ENCODE peak calls at places on chromosomes 16 and 17, in eight cellular contexts. One of them, this sample, is unnamed.

GRCh38 chr16:89024546-89024945 is 47.5 kb upstream of the CBFA2T3 start:
- DNase-seq in prostate gland: no peak
- DNase-seq in psoas muscle: no peak
- DNase-seq in A673: no peak
- DNase-seq in kidney epithelial cell: no peak
- DNase-seq in brain microvascular endothelial cell: no peak
- DNase-seq in OCI-LY7: no peak
- DNase-seq in AG10803: no peak
- DNase-seq in this sample: no peak

GRCh38 chr17:70184770-70185169 is 15.4 kb downstream of the KCNJ2 start:
- DNase-seq in prostate gland: no peak
- DNase-seq in psoas muscle: no peak
- DNase-seq in A673: no peak
- DNase-seq in kidney epithelial cell: no peak
- DNase-seq in brain microvascular endothelial cell: peak
- DNase-seq in OCI-LY7: no peak
- DNase-seq in AG10803: peak
- DNase-seq in this sample: no peak

GRCh38 chr17:82926081-82926480 is 86.3 kb upstream of the ZNF750 start:
- DNase-seq in prostate gland: no peak
- DNase-seq in psoas muscle: peak
- DNase-seq in A673: no peak
- DNase-seq in kidney epithelial cell: no peak
- DNase-seq in brain microvascular endothelial cell: no peak
- DNase-seq in OCI-LY7: no peak
- DNase-seq in AG10803: no peak
- DNase-seq in this sample: no peak

GRCh38 chr17:7579001-7579838 is at the start of gene CD68:
- DNase-seq in prostate gland: no peak
- DNase-seq in psoas muscle: peak
- DNase-seq in A673: peak
- DNase-seq in kidney epithelial cell: peak
- DNase-seq in brain microvascular endothelial cell: peak
- DNase-seq in OCI-LY7: peak
- DNase-seq in AG10803: peak
- DNase-seq in this sample: peak

GRCh38 chr16:5615868-5616642 is 518.5 kb upstream of the EEF2KMT start:
- DNase-seq in prostate gland: no peak
- DNase-seq in psoas muscle: peak
- DNase-seq in A673: peak
- DNase-seq in kidney epithelial cell: no peak
- DNase-seq in brain microvascular endothelial cell: no peak
- DNase-seq in OCI-LY7: peak
- DNase-seq in AG10803: no peak
- DNase-seq in this sample: no peak

GRCh38 chr17:60284709-60285108 is 107.2 kb downstream of the USP32 start:
- DNase-seq in prostate gland: no peak
- DNase-seq in psoas muscle: no peak
- DNase-seq in A673: no peak
- DNase-seq in kidney epithelial cell: no peak
- DNase-seq in brain microvascular endothelial cell: no peak
- DNase-seq in OCI-LY7: no peak
- DNase-seq in AG10803: no peak
- DNase-seq in this sample: no peak

GRCh38 chr17:78780852-78781338 is 1.2 kb downstream of the CYTH1 start:
- DNase-seq in prostate gland: no peak
- DNase-seq in psoas muscle: no peak
- DNase-seq in A673: no peak
- DNase-seq in kidney epithelial cell: no peak
- DNase-seq in brain microvascular endothelial cell: no peak
- DNase-seq in OCI-LY7: peak
- DNase-seq in AG10803: no peak
- DNase-seq in this sample: no peak

GRCh38 chr16:63312343-63312742 is 1276.1 kb upstream of the CDH8 start:
- DNase-seq in prostate gland: no peak
- DNase-seq in psoas muscle: no peak
- DNase-seq in A673: peak
- DNase-seq in kidney epithelial cell: no peak
- DNase-seq in brain microvascular endothelial cell: no peak
- DNase-seq in OCI-LY7: no peak
- DNase-seq in AG10803: no peak
- DNase-seq in this sample: no peak

GRCh38 chr16:49453983-49454382 is 80.4 kb downstream of the C16orf78 start:
- DNase-seq in prostate gland: no peak
- DNase-seq in psoas muscle: no peak
- DNase-seq in A673: no peak
- DNase-seq in kidney epithelial cell: no peak
- DNase-seq in brain microvascular endothelial cell: no peak
- DNase-seq in OCI-LY7: no peak
- DNase-seq in AG10803: no peak
- DNase-seq in this sample: no peak

GRCh38 chr17:59152925-59153324 is 2.1 kb downstream of the SKA2 start:
- DNase-seq in prostate gland: no peak
- DNase-seq in psoas muscle: no peak
- DNase-seq in A673: no peak
- DNase-seq in kidney epithelial cell: no peak
- DNase-seq in brain microvascular endothelial cell: no peak
- DNase-seq in OCI-LY7: no peak
- DNase-seq in AG10803: no peak
- DNase-seq in this sample: no peak

GRCh38 chr16:82329504-82330192 is 159.6 kb upstream of the MPHOSPH6 start:
- DNase-seq in prostate gland: peak
- DNase-seq in psoas muscle: no peak
- DNase-seq in A673: no peak
- DNase-seq in kidney epithelial cell: no peak
- DNase-seq in brain microvascular endothelial cell: no peak
- DNase-seq in OCI-LY7: no peak
- DNase-seq in AG10803: no peak
- DNase-seq in this sample: no peak

GRCh38 chr17:33521784-33522183 is 228.7 kb upstream of the ASIC2 start:
- DNase-seq in prostate gland: no peak
- DNase-seq in psoas muscle: no peak
- DNase-seq in A673: peak
- DNase-seq in kidney epithelial cell: no peak
- DNase-seq in brain microvascular endothelial cell: no peak
- DNase-seq in OCI-LY7: peak
- DNase-seq in AG10803: no peak
- DNase-seq in this sample: no peak

GRCh38 chr16:19595043-19595767 is 39.7 kb downstream of the VPS35L start:
- DNase-seq in prostate gland: no peak
- DNase-seq in psoas muscle: no peak
- DNase-seq in A673: no peak
- DNase-seq in kidney epithelial cell: peak
- DNase-seq in brain microvascular endothelial cell: peak
- DNase-seq in OCI-LY7: no peak
- DNase-seq in AG10803: no peak
- DNase-seq in this sample: peak

GRCh38 chr17:44637066-44637465 is 19.2 kb upstream of the MEIOC start:
- DNase-seq in prostate gland: no peak
- DNase-seq in psoas muscle: no peak
- DNase-seq in A673: no peak
- DNase-seq in kidney epithelial cell: no peak
- DNase-seq in brain microvascular endothelial cell: no peak
- DNase-seq in OCI-LY7: no peak
- DNase-seq in AG10803: no peak
- DNase-seq in this sample: no peak

GRCh38 chr17:44633998-44634397 is 22.3 kb upstream of the MEIOC start:
- DNase-seq in prostate gland: no peak
- DNase-seq in psoas muscle: no peak
- DNase-seq in A673: no peak
- DNase-seq in kidney epithelial cell: no peak
- DNase-seq in brain microvascular endothelial cell: no peak
- DNase-seq in OCI-LY7: no peak
- DNase-seq in AG10803: no peak
- DNase-seq in this sample: no peak

GRCh38 chr17:44630703-44631102 is 25.6 kb upstream of the MEIOC start:
- DNase-seq in prostate gland: no peak
- DNase-seq in psoas muscle: no peak
- DNase-seq in A673: no peak
- DNase-seq in kidney epithelial cell: no peak
- DNase-seq in brain microvascular endothelial cell: no peak
- DNase-seq in OCI-LY7: no peak
- DNase-seq in AG10803: no peak
- DNase-seq in this sample: no peak

GRCh38 chr17:44636562-44636961 is 19.7 kb upstream of the MEIOC start:
- DNase-seq in prostate gland: no peak
- DNase-seq in psoas muscle: no peak
- DNase-seq in A673: peak
- DNase-seq in kidney epithelial cell: no peak
- DNase-seq in brain microvascular endothelial cell: peak
- DNase-seq in OCI-LY7: peak
- DNase-seq in AG10803: peak
- DNase-seq in this sample: peak
- TF ChIP-seq CTCF in prostate gland: no peak
- TF ChIP-seq CTCF in psoas muscle: peak
- TF ChIP-seq CTCF in A673: peak
- TF ChIP-seq CTCF in kidney epithelial cell: no peak
- TF ChIP-seq CTCF in brain microvascular endothelial cell: peak
- TF ChIP-seq CTCF in OCI-LY7: peak
- TF ChIP-seq CTCF in AG10803: peak
- TF ChIP-seq CTCF in this sample: peak

DNA sequence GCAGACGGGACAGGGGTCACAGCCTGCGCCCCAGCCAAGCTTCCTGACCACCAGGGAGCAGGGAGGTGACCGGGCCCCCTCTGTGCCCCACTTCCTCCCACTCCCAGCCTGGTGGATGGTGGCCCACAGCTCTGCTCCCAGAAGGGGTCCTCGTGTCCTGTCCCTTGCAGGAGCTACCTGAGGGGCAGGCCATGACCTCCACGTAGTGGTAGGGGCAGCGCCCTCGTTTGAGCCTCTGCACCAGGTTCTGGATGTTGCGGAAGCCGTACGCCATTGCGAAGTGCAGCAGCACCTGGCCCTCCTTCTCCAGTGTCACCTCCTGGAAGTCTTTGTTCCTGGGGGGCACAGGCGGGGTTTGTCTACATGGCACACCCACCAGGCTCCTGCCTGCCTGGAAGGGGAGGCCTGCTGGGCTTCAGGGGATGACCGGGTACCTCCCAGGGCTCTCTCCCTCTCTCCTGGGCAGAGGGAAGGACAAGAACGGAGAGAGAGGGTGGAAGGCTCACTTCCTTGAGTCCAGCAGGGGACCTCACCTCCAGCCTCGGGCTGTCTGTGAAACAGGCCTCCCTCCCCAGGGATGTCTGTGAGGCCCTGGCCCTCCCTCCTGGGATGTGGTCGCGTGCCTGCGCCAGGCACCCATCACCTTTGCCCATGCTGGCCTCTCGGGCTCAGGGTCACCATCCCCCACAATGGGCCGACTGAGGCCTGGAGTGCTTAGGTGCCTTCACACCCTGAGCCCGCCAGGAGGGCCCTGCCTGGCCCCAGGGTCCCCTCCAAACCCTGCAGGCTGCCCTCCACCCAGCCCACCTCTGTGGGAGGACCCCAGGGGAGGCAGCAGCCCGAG is 4.0 kb downstream of the HAGHL start:
- DNase-seq in prostate gland: no peak
- DNase-seq in psoas muscle: no peak
- DNase-seq in A673: no peak
- DNase-seq in kidney epithelial cell: no peak
- DNase-seq in brain microvascular endothelial cell: no peak
- DNase-seq in OCI-LY7: no peak
- DNase-seq in AG10803: no peak
- DNase-seq in this sample: no peak
- H3K4me3 ChIP-seq in prostate gland: no peak
- H3K4me3 ChIP-seq in psoas muscle: no peak
- H3K4me3 ChIP-seq in A673: no peak
- H3K4me3 ChIP-seq in kidney epithelial cell: no peak
- H3K4me3 ChIP-seq in brain microvascular endothelial cell: no peak
- H3K4me3 ChIP-seq in OCI-LY7: no peak
- H3K4me3 ChIP-seq in AG10803: no peak
- H3K4me3 ChIP-seq in this sample: no peak

DNA sequence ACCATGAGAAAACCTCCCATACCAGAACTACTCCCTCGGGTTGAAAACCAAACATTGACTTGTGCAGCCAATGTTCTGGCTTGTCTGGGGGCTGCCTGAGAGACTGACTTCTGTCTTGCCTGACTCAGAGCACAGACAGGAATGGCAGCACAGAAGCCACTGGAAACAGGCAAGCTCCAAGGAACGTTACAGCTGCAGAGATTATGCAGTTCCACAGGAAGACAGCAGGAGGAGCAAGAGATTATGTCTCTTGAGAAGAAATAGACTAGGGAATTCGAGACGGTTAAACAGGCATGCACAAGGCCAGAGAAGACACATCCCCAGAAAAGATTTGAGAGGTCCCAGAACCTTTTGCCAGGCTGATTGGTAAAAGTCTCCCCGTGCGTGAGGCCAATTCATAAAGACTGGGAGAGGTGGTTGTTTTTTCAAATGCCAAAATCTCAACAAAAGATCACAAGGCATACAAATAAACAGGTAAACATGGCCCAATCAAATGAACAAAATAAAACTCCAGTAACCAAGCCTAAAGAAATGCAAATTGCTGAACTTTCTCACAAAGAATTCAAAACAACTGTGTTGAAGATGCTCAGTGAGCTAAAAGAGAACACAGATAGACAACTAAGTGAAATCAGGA is 90.6 kb upstream of the CDH5 start:
- DNase-seq in prostate gland: no peak
- DNase-seq in psoas muscle: no peak
- DNase-seq in A673: peak
- DNase-seq in kidney epithelial cell: peak
- DNase-seq in brain microvascular endothelial cell: peak
- DNase-seq in OCI-LY7: peak
- DNase-seq in AG10803: peak
- DNase-seq in this sample: no peak
- TF ChIP-seq CTCF in prostate gland: peak
- TF ChIP-seq CTCF in psoas muscle: peak
- TF ChIP-seq CTCF in A673: peak
- TF ChIP-seq CTCF in kidney epithelial cell: peak
- TF ChIP-seq CTCF in brain microvascular endothelial cell: peak
- TF ChIP-seq CTCF in OCI-LY7: peak
- TF ChIP-seq CTCF in AG10803: peak
- TF ChIP-seq CTCF in this sample: peak

GRCh38 chr17:49600949-49601348 is 25.3 kb downstream of the NXPH3 start:
- DNase-seq in prostate gland: no peak
- DNase-seq in psoas muscle: no peak
- DNase-seq in A673: no peak
- DNase-seq in kidney epithelial cell: no peak
- DNase-seq in brain microvascular endothelial cell: no peak
- DNase-seq in OCI-LY7: no peak
- DNase-seq in AG10803: no peak
- DNase-seq in this sample: no peak

GRCh38 chr17:49604314-49604869 is 28.7 kb downstream of the NXPH3 start:
- DNase-seq in prostate gland: no peak
- DNase-seq in psoas muscle: no peak
- DNase-seq in A673: no peak
- DNase-seq in kidney epithelial cell: no peak
- DNase-seq in brain microvascular endothelial cell: no peak
- DNase-seq in OCI-LY7: no peak
- DNase-seq in AG10803: no peak
- DNase-seq in this sample: no peak

GRCh38 chr17:49603238-49603637 is 27.6 kb downstream of the NXPH3 start:
- DNase-seq in prostate gland: no peak
- DNase-seq in psoas muscle: no peak
- DNase-seq in A673: no peak
- DNase-seq in kidney epithelial cell: no peak
- DNase-seq in brain microvascular endothelial cell: no peak
- DNase-seq in OCI-LY7: no peak
- DNase-seq in AG10803: peak
- DNase-seq in this sample: no peak

GRCh38 chr17:49603720-49604119 is 28.0 kb downstream of the NXPH3 start:
- DNase-seq in prostate gland: no peak
- DNase-seq in psoas muscle: no peak
- DNase-seq in A673: no peak
- DNase-seq in kidney epithelial cell: no peak
- DNase-seq in brain microvascular endothelial cell: no peak
- DNase-seq in OCI-LY7: no peak
- DNase-seq in AG10803: peak
- DNase-seq in this sample: no peak

GRCh38 chr17:49602783-49603182 is 27.1 kb downstream of the NXPH3 start:
- DNase-seq in prostate gland: no peak
- DNase-seq in psoas muscle: no peak
- DNase-seq in A673: no peak
- DNase-seq in kidney epithelial cell: no peak
- DNase-seq in brain microvascular endothelial cell: no peak
- DNase-seq in OCI-LY7: no peak
- DNase-seq in AG10803: no peak
- DNase-seq in this sample: no peak
- H3K4me3 ChIP-seq in prostate gland: no peak
- H3K4me3 ChIP-seq in psoas muscle: no peak
- H3K4me3 ChIP-seq in A673: no peak
- H3K4me3 ChIP-seq in kidney epithelial cell: no peak
- H3K4me3 ChIP-seq in brain microvascular endothelial cell: no peak
- H3K4me3 ChIP-seq in OCI-LY7: no peak
- H3K4me3 ChIP-seq in AG10803: no peak
- H3K4me3 ChIP-seq in this sample: no peak

This sample was measured in retinal pigment epithelial cell.